ENCODE peak calls at places on chromosomes 12 and 14, in four cellular contexts. X is K562, Y is GM12878, C is HepG2. W is an unnamed sample.

GRCh38 chr14:96267336-96267735 is 11.3 kb downstream of the BDKRB1 start:
- DNase-seq in X (no peak), Y (no peak), C (no peak), W (no peak)

GRCh38 chr14:75301666-75302325 is 23.2 kb downstream of the FOS start:
- DNase-seq in X (peak), Y (no peak), C (no peak), W (no peak)

GRCh38 chr12:55927588-55928502 is at the start of gene PYM1:
- DNase-seq in X (peak), Y (peak), C (peak), W (peak)

GRCh38 chr12:18752947-18753346 is 15.0 kb downstream of the CAPZA3 start:
- DNase-seq in X (no peak), Y (no peak), C (no peak), W (no peak)

GRCh38 chr12:115413626-115414025 is 729.7 kb upstream of the TBX3 start:
- DNase-seq in X (no peak), Y (no peak), C (no peak), W (no peak)

GRCh38 chr12:52392465-52393007 is 7.1 kb upstream of the KRT84 start:
- DNase-seq in X (no peak), Y (no peak), C (no peak), W (no peak)

GRCh38 chr12:202081-202731 is 11.8 kb downstream of the SLC6A12 start:
- DNase-seq in X (no peak), Y (no peak), C (no peak), W (peak)

GRCh38 chr12:58368001-58368400 is 426.6 kb downstream of the ATP23 start:
- DNase-seq in X (no peak), Y (no peak), C (no peak), W (no peak)

GRCh38 chr12:11949738-11950403 is 120.9 kb upstream of the BCL2L14 start:
- DNase-seq in X (no peak), Y (no peak), C (no peak), W (no peak)

DNA sequence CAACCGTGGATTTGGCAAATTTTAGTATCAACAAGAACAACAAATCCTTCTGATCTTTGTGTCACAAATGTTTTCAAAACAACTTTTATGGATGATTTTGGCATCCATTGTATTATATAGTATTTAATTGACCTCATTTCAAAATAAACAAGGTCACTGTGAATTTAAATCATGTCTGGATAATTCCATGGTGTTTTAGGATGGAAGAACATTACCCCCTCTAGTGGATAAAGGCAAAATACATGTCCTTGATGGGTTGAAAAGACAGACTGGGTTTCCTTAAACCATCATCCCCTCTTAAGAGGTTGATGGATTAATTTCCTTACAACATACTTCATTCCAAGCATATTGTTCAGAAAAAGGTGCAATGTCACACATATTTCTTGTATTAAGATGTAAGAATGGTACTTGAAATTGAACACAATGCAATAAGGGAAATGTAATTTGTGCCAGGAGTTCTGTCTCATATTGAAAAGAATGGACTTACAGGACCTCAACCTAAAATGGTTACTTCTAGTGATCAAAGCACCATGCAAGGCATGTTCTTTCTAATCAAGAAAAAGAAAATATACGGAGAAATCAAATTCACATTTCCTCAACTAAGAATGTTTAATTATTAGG is 352.0 kb downstream of the BCAT1 start:
- DNase-seq in X (peak), Y (no peak), C (peak), W (no peak)
- TF ChIP-seq ESRRA in X (no peak), Y (no peak), C (no peak), W (no peak)

GRCh38 chr14:101780887-101781239 is 19.4 kb downstream of the PPP2R5C start:
- DNase-seq in X (no peak), Y (no peak), C (no peak), W (peak)
- TF ChIP-seq ETV6 in X (no peak), Y (no peak), C (no peak), W (no peak)

GRCh38 chr12:121858662-121859572 is at the start of gene HPD:
- DNase-seq in X (no peak), Y (no peak), C (peak), W (peak)
- TF ChIP-seq ESRRA in X (no peak), Y (no peak), C (peak), W (no peak)

DNA sequence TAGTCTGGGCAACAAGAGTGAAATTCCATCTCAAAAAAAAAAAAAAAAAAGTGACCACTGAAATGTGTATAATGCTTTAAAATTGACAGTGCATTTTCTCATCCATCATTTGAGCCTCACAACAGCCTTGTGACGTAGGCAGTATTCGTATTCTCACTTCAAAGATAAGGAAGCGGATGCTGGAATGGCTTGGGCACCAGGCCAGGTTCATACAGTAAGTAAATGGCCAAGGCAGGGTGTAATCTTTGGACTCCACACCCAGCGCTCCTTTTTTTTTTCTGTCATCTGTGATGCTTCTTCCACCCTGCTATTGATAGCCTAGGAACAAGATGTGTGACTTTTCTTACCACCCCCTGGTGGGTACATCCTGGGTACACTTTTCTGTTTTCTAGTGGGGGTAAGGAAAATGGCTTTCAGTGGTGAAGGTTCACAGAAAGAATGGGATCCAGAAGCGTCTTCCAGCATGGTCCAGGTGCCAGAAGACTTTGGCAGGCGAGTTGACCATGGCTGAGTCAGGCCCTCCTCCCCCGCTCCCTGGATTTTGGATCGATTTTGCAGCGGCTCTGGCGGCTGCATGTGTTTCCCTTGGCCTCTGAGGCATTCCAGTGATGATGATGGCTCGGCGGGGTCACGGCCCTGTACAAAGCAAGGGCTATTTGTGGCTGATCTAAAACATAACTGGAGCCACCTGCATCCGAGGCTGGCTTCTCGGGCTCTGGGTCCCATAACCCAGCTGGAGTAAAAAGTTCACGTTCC is 110.6 kb downstream of the CACNA1C start:
- DNase-seq in X (no peak), Y (no peak), C (peak), W (no peak)
- TF ChIP-seq ETV6 in X (no peak), Y (no peak), C (no peak), W (no peak)

DNA sequence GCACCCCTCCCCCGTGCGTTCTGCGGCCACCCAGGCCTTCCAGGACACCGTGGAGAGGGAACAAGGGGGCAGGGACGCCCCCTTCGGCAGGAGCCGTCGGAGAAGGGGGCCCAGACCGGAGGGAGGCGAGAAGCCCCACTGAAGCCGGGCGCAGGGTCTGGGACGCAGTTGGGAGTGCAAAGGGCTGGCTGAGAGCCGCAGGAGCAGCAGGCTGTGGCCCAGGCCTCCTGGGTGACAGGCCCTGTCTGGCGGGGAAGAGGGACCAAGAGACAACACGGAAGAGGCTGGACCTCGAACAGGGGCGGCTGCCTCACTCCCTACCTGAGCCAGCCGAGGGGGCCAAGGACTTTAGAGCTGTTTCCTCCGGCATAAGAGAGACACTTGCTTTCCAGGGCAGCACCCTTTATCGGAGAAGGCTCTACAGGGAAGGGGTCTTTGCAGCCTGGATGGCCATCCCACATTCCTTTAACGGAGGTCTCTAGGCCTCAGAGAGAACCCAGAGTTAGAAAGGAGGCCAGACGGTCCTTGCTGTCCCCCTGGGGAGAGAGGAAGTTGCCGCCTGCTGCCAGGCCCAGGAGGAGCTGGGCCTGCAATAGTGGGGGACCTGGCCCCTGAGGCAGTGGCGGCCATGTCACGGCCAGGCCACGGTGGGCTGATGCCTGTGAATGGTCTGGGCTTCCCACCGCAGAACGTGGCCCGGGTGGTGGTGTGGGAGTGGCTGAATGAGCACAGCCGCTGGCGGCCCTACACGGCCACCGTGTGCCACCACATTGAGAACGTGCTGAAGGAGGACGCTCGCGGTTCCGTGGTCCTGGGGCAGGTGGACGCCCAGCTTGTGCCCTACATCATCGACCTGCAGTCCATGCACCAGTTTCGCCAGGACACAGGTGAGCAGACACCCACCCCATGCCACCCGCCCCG is 1.3 kb downstream of the DTX1 start:
- DNase-seq in X (no peak), Y (no peak), C (no peak), W (peak)
- TF ChIP-seq ESRRA in X (no peak), Y (no peak), C (no peak), W (no peak)

DNA sequence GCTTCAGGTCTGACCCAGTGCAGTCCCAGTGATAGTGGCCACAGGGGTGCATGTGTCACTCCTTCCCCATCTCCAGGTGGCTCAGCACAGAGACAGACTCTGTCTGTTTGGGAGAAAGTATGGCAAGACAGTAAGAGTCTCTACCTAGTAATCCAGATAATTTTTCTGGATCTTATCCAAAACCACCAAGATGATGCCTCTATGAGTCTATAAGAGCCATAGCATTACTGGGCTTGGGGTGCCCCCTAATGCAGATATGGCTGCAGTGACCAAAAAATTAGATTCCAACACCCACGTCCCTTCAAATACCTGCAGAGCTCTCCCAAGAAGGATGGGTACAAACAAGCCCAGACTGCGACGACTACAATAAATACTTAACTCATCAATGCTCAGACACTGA is 123.8 kb downstream of the GRIP1 start:
- DNase-seq in X (no peak), Y (no peak), C (no peak), W (no peak)
- TF ChIP-seq ETV6 in X (no peak), Y (no peak), C (no peak), W (no peak)

GRCh38 chr14:73232984-73233383 is 4.3 kb upstream of the PAPLN start:
- DNase-seq in X (no peak), Y (no peak), C (no peak), W (no peak)

GRCh38 chr14:73230051-73230450 is 7.3 kb upstream of the PAPLN start:
- DNase-seq in X (no peak), Y (no peak), C (no peak), W (no peak)

GRCh38 chr14:73234029-73234428 is 3.3 kb upstream of the PAPLN start:
- DNase-seq in X (no peak), Y (no peak), C (no peak), W (no peak)

GRCh38 chr14:73233564-73233963 is 3.7 kb upstream of the PAPLN start:
- DNase-seq in X (no peak), Y (no peak), C (no peak), W (no peak)

GRCh38 chr14:73231874-73232851 is 5.1 kb upstream of the PAPLN start:
- DNase-seq in X (peak), Y (no peak), C (peak), W (peak)
- TF ChIP-seq ESRRA in X (no peak), Y (no peak), C (no peak), W (no peak)

W was measured in WTC11.